ENCODE peak calls at places on chromosomes 2 and 18, in nine cellular contexts. One of them, this sample, is unnamed.
A peak's percentile ranks its signal among the peaks of the same experiment; 100 is the strongest.

GRCh38 chr2:33322099-33322498 is 154.3 kb upstream of the RASGRP3 start:
- DNase-seq in lower leg skin: no peak
- DNase-seq in upper lobe of left lung: no peak
- DNase-seq in H54: no peak
- DNase-seq in spleen: no peak
- DNase-seq in HCT116: no peak
- DNase-seq in NB4: no peak
- DNase-seq in prostate gland: no peak
- DNase-seq in right lobe of liver: no peak
- DNase-seq in this sample: no peak

GRCh38 chr18:41060967-41061366 is 894.1 kb upstream of the PIK3C3 start:
- DNase-seq in lower leg skin: no peak
- DNase-seq in upper lobe of left lung: no peak
- DNase-seq in H54: no peak
- DNase-seq in spleen: no peak
- DNase-seq in HCT116: no peak
- DNase-seq in NB4: no peak
- DNase-seq in prostate gland: no peak
- DNase-seq in right lobe of liver: no peak
- DNase-seq in this sample: no peak

GRCh38 chr2:205879362-205879761 is 197.1 kb downstream of the NRP2 start:
- DNase-seq in lower leg skin: no peak
- DNase-seq in upper lobe of left lung: no peak
- DNase-seq in H54: no peak
- DNase-seq in spleen: no peak
- DNase-seq in HCT116: no peak
- DNase-seq in NB4: no peak
- DNase-seq in prostate gland: no peak
- DNase-seq in right lobe of liver: no peak
- DNase-seq in this sample: no peak

GRCh38 chr18:111292-112014 is 46.9 kb upstream of the USP14 start:
- DNase-seq in lower leg skin: peak; percentile 21
- DNase-seq in upper lobe of left lung: peak; percentile 69
- DNase-seq in H54: peak; percentile 63
- DNase-seq in spleen: peak; percentile 89
- DNase-seq in HCT116: no peak
- DNase-seq in NB4: peak; percentile 66
- DNase-seq in prostate gland: peak; percentile 56
- DNase-seq in right lobe of liver: peak; percentile 60
- DNase-seq in this sample: no peak

GRCh38 chr2:1366546-1367134 is 46.6 kb upstream of the TPO start:
- DNase-seq in lower leg skin: peak; percentile 38
- DNase-seq in upper lobe of left lung: no peak
- DNase-seq in H54: no peak
- DNase-seq in spleen: peak; percentile 84
- DNase-seq in HCT116: no peak
- DNase-seq in NB4: no peak
- DNase-seq in prostate gland: peak; percentile 19
- DNase-seq in right lobe of liver: no peak
- DNase-seq in this sample: no peak

GRCh38 chr2:237280235-237280634 is 133.7 kb downstream of the COL6A3 start:
- DNase-seq in lower leg skin: no peak
- DNase-seq in upper lobe of left lung: no peak
- DNase-seq in H54: no peak
- DNase-seq in spleen: no peak
- DNase-seq in HCT116: no peak
- DNase-seq in NB4: no peak
- DNase-seq in prostate gland: no peak
- DNase-seq in right lobe of liver: no peak
- DNase-seq in this sample: no peak

GRCh38 chr18:67600781-67601180 is 84.3 kb upstream of the DSEL start:
- DNase-seq in lower leg skin: no peak
- DNase-seq in upper lobe of left lung: no peak
- DNase-seq in H54: no peak
- DNase-seq in spleen: no peak
- DNase-seq in HCT116: no peak
- DNase-seq in NB4: no peak
- DNase-seq in prostate gland: no peak
- DNase-seq in right lobe of liver: no peak
- DNase-seq in this sample: no peak

GRCh38 chr2:155708052-155708451 is 624.5 kb downstream of the NR4A2 start:
- DNase-seq in lower leg skin: no peak
- DNase-seq in upper lobe of left lung: no peak
- DNase-seq in H54: no peak
- DNase-seq in spleen: no peak
- DNase-seq in HCT116: peak; percentile 3
- DNase-seq in NB4: no peak
- DNase-seq in prostate gland: no peak
- DNase-seq in right lobe of liver: no peak
- DNase-seq in this sample: no peak

GRCh38 chr2:150878347-150878746 is 383.3 kb downstream of the RBM43 start:
- DNase-seq in lower leg skin: no peak
- DNase-seq in upper lobe of left lung: no peak
- DNase-seq in H54: peak; percentile 6
- DNase-seq in spleen: no peak
- DNase-seq in HCT116: peak; percentile 62
- DNase-seq in NB4: peak; percentile 24
- DNase-seq in prostate gland: no peak
- DNase-seq in right lobe of liver: no peak
- DNase-seq in this sample: peak; percentile 3

GRCh38 chr2:37871453-37872191 is 53.5 kb upstream of the RMDN2 start:
- DNase-seq in lower leg skin: no peak
- DNase-seq in upper lobe of left lung: no peak
- DNase-seq in H54: no peak
- DNase-seq in spleen: no peak
- DNase-seq in HCT116: no peak
- DNase-seq in NB4: peak; percentile 48
- DNase-seq in prostate gland: no peak
- DNase-seq in right lobe of liver: no peak
- DNase-seq in this sample: no peak

GRCh38 chr2:59885536-59885935 is 667.9 kb downstream of the BCL11A start:
- DNase-seq in lower leg skin: no peak
- DNase-seq in upper lobe of left lung: peak; percentile 27
- DNase-seq in H54: no peak
- DNase-seq in spleen: no peak
- DNase-seq in HCT116: no peak
- DNase-seq in NB4: no peak
- DNase-seq in prostate gland: no peak
- DNase-seq in right lobe of liver: no peak
- DNase-seq in this sample: no peak

GRCh38 chr2:43748333-43748732 is 25.5 kb upstream of the DYNC2LI1 start:
- DNase-seq in lower leg skin: no peak
- DNase-seq in upper lobe of left lung: no peak
- DNase-seq in H54: no peak
- DNase-seq in spleen: no peak
- DNase-seq in HCT116: no peak
- DNase-seq in NB4: no peak
- DNase-seq in prostate gland: no peak
- DNase-seq in right lobe of liver: no peak
- DNase-seq in this sample: no peak

GRCh38 chr2:31950946-31951562 is 59.8 kb downstream of the MEMO1 start:
- DNase-seq in lower leg skin: no peak
- DNase-seq in upper lobe of left lung: no peak
- DNase-seq in H54: no peak
- DNase-seq in spleen: no peak
- DNase-seq in HCT116: no peak
- DNase-seq in NB4: no peak
- DNase-seq in prostate gland: no peak
- DNase-seq in right lobe of liver: no peak
- DNase-seq in this sample: no peak

GRCh38 chr2:193824474-193824873 is 1629.7 kb upstream of the TMEFF2 start:
- DNase-seq in lower leg skin: no peak
- DNase-seq in upper lobe of left lung: no peak
- DNase-seq in H54: no peak
- DNase-seq in spleen: no peak
- DNase-seq in HCT116: peak; percentile 61
- DNase-seq in NB4: no peak
- DNase-seq in prostate gland: no peak
- DNase-seq in right lobe of liver: no peak
- DNase-seq in this sample: no peak

GRCh38 chr2:56390644-56391043 is 206.9 kb downstream of the CCDC85A start:
- DNase-seq in lower leg skin: no peak
- DNase-seq in upper lobe of left lung: no peak
- DNase-seq in H54: no peak
- DNase-seq in spleen: no peak
- DNase-seq in HCT116: no peak
- DNase-seq in NB4: no peak
- DNase-seq in prostate gland: no peak
- DNase-seq in right lobe of liver: no peak
- DNase-seq in this sample: no peak

GRCh38 chr2:88038263-88039105 is 17.1 kb downstream of the KRCC1 start:
- DNase-seq in lower leg skin: no peak
- DNase-seq in upper lobe of left lung: no peak
- DNase-seq in H54: peak; percentile 23
- DNase-seq in spleen: no peak
- DNase-seq in HCT116: no peak
- DNase-seq in NB4: peak; percentile 38
- DNase-seq in prostate gland: no peak
- DNase-seq in right lobe of liver: no peak
- DNase-seq in this sample: no peak

GRCh38 chr2:8761529-8762164 is 75.8 kb downstream of the KIDINS220 start:
- DNase-seq in lower leg skin: no peak
- DNase-seq in upper lobe of left lung: no peak
- DNase-seq in H54: peak; percentile 8
- DNase-seq in spleen: no peak
- DNase-seq in HCT116: peak; percentile 23
- DNase-seq in NB4: peak; percentile 55
- DNase-seq in prostate gland: no peak
- DNase-seq in right lobe of liver: no peak
- DNase-seq in this sample: peak; percentile 66

DNA sequence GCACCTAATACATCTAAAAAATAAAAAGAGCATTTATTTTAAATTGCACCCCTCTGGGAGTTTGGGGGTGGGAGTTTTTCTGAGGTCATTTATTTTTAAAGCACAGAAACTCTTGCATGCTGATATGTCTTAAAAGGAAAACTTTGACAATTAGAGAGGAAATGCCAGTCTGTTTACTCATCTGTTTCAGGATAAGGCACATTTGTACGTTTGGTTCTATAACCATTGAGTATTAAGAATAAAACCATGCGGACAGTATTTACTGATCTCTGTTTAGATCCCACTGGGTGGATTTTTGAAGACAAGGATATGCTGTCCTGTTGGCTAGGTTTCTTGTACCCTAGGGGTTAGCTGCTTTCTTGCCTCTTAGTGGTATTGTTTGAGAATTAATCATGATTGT is 122.9 kb downstream of the TANC1 start:
- DNase-seq in lower leg skin: no peak
- DNase-seq in upper lobe of left lung: no peak
- DNase-seq in H54: no peak
- DNase-seq in spleen: no peak
- DNase-seq in HCT116: no peak
- DNase-seq in NB4: no peak
- DNase-seq in prostate gland: no peak
- DNase-seq in right lobe of liver: no peak
- DNase-seq in this sample: no peak
- TF ChIP-seq POLR2A in lower leg skin: no peak
- TF ChIP-seq POLR2A in upper lobe of left lung: no peak
- TF ChIP-seq POLR2A in H54: no peak
- TF ChIP-seq POLR2A in spleen: no peak
- TF ChIP-seq POLR2A in HCT116: no peak
- TF ChIP-seq POLR2A in NB4: no peak
- TF ChIP-seq POLR2A in prostate gland: no peak
- TF ChIP-seq POLR2A in right lobe of liver: no peak
- TF ChIP-seq POLR2A in this sample: no peak

GRCh38 chr2:219496247-219496646 is 2.4 kb upstream of the GMPPA start:
- DNase-seq in lower leg skin: no peak
- DNase-seq in upper lobe of left lung: no peak
- DNase-seq in H54: no peak
- DNase-seq in spleen: no peak
- DNase-seq in HCT116: no peak
- DNase-seq in NB4: no peak
- DNase-seq in prostate gland: no peak
- DNase-seq in right lobe of liver: no peak
- DNase-seq in this sample: no peak
- TF ChIP-seq POLR2A in lower leg skin: no peak
- TF ChIP-seq POLR2A in upper lobe of left lung: no peak
- TF ChIP-seq POLR2A in H54: no peak
- TF ChIP-seq POLR2A in spleen: no peak
- TF ChIP-seq POLR2A in HCT116: no peak
- TF ChIP-seq POLR2A in NB4: no peak
- TF ChIP-seq POLR2A in prostate gland: no peak
- TF ChIP-seq POLR2A in right lobe of liver: no peak
- TF ChIP-seq POLR2A in this sample: no peak

DNA sequence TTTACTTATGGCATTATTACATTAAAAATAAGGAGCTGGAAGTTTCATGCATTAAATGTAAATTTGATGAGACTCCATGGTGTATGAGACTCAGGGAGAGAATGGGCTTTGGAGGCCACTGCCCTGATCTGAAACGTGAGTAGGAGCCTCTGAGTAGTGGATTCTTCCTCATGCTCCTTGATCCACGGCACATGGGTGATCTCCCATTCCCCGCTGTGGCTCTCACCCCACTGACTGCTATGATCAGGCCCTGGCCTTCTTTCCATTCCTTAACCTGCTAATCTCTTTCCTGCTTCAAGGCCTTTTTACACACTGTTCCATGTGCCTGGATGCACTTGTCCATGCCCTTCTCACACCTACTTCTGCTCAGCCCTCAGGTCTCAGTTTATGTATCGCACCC is 68.4 kb downstream of the SMAD7 start:
- DNase-seq in lower leg skin: no peak
- DNase-seq in upper lobe of left lung: no peak
- DNase-seq in H54: no peak
- DNase-seq in spleen: peak; percentile 8
- DNase-seq in HCT116: no peak
- DNase-seq in NB4: no peak
- DNase-seq in prostate gland: no peak
- DNase-seq in right lobe of liver: no peak
- DNase-seq in this sample: no peak
- TF ChIP-seq POLR2A in lower leg skin: no peak
- TF ChIP-seq POLR2A in upper lobe of left lung: no peak
- TF ChIP-seq POLR2A in H54: no peak
- TF ChIP-seq POLR2A in spleen: no peak
- TF ChIP-seq POLR2A in HCT116: no peak
- TF ChIP-seq POLR2A in NB4: no peak
- TF ChIP-seq POLR2A in prostate gland: no peak
- TF ChIP-seq POLR2A in right lobe of liver: no peak
- TF ChIP-seq POLR2A in this sample: no peak

DNA sequence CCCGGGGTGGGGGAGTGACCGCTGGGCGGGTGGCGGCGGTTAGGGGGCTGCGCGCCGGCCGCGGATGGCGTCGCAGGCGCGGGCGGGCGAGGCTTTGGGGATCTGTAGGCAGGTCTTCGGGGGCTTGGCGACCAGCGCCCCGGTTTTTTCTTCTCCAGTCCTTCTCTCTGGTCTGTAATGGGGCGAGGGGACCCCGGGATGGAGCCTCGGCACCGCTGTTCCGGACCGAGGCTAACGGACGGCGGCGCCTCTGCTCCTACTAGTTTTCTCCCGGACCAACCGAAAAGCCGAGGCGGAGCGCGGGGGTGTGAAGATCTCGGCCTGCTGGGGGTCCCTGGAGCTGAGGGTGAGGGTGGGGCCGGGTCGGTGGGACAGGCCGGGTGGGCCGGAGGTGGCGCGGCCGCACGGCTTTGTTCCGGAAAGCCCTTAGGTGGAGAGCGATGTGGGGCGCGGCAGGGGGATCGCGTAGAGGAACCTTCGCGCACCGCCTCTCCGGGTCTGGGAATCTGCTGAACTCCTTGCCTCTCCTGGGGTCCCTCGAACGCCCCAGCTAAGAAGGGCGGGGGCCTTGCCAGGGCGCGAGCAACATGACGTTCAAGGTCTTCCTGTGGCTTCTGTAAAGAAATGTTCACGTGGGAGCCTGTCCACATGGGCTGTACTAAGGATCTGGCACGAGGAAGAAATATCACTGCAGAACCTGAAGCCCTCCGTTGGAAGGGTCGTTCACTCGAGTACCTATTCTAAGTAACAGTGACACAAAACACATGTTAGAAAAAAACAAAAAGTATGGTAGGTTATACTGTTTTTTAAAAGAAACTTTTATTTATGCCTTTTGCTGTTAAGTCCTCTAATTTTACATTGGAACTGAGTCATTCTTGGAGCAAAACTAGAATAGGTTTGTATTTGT is 861 bp downstream of the SLC39A10 start:
- DNase-seq in lower leg skin: peak; percentile 75
- DNase-seq in upper lobe of left lung: peak; percentile 73
- DNase-seq in H54: no peak
- DNase-seq in spleen: peak; percentile 92
- DNase-seq in HCT116: no peak
- DNase-seq in NB4: peak; percentile 90
- DNase-seq in prostate gland: peak; percentile 68
- DNase-seq in right lobe of liver: peak; percentile 74
- DNase-seq in this sample: peak; percentile 79
- TF ChIP-seq POLR2A in lower leg skin: no peak
- TF ChIP-seq POLR2A in upper lobe of left lung: peak; percentile 47
- TF ChIP-seq POLR2A in H54: no peak
- TF ChIP-seq POLR2A in spleen: no peak
- TF ChIP-seq POLR2A in HCT116: no peak
- TF ChIP-seq POLR2A in NB4: peak; percentile 56
- TF ChIP-seq POLR2A in prostate gland: peak; percentile 39
- TF ChIP-seq POLR2A in right lobe of liver: no peak
- TF ChIP-seq POLR2A in this sample: peak; percentile 15

This sample was measured in erythroblast.